ENCODE peak calls at places on chromosomes 5 and 9, in eight cellular contexts. E is ELR; S is AG20443; L is T1000; P is central memory CD4-positive, alpha-beta T cell; N is GM03348; C is activated CD4-positive, alpha-beta T cell treated with anti-CD3 and anti-CD28 coated beads for 4 hours; A is foreskin fibroblast. Q is an unnamed sample.

GRCh38 chr9:105319514-105319863 is 75.0 kb downstream of the SLC44A1 start:
- DNase-seq in E (no peak), S (no peak), L (no peak), P (no peak), N (no peak), C (no peak), A (no peak), Q (no peak)

GRCh38 chr9:114278881-114279570 is 43.9 kb upstream of the ORM1 start:
- DNase-seq in E (peak), S (no peak), L (peak), P (no peak), N (peak), C (no peak), A (peak), Q (peak)

GRCh38 chr5:159417170-159417569 is 86.9 kb upstream of the IL12B start:
- DNase-seq in E (no peak), S (no peak), L (no peak), P (no peak), N (no peak), C (no peak), A (no peak), Q (no peak)

GRCh38 chr5:112594060-112594850 is 143.4 kb upstream of the APC start:
- DNase-seq in E (no peak), S (peak), L (no peak), P (no peak), N (peak), C (no peak), A (peak), Q (no peak)

GRCh38 chr9:138020795-138021182 is 143.2 kb downstream of the CACNA1B start:
- DNase-seq in E (no peak), S (no peak), L (no peak), P (no peak), N (peak), C (no peak), A (no peak), Q (no peak)

GRCh38 chr5:123545506-123545905 is 33.5 kb downstream of the CSNK1G3 start:
- DNase-seq in E (peak), S (peak), L (no peak), P (peak), N (peak), C (no peak), A (peak), Q (no peak)

GRCh38 chr9:128275198-128276007 is at the start of gene GOLGA2:
- DNase-seq in E (peak), S (peak), L (peak), P (no peak), N (peak), C (no peak), A (peak), Q (peak)

GRCh38 chr9:86073839-86074238 is 25.5 kb downstream of the GOLM1 start:
- DNase-seq in E (no peak), S (no peak), L (no peak), P (no peak), N (no peak), C (no peak), A (no peak), Q (no peak)

GRCh38 chr9:129497064-129497836 is 123.7 kb downstream of the C9orf50 start:
- DNase-seq in E (no peak), S (peak), L (no peak), P (no peak), N (peak), C (no peak), A (peak), Q (peak)

GRCh38 chr9:20593131-20593530 is 29.2 kb downstream of the MLLT3 start:
- DNase-seq in E (peak), S (no peak), L (no peak), P (no peak), N (no peak), C (no peak), A (no peak), Q (no peak)

GRCh38 chr9:93575706-93576295 is 583 bp upstream of the PHF2 start:
- DNase-seq in E (peak), S (peak), L (peak), P (peak), N (peak), C (peak), A (peak), Q (peak)

Q was measured in SJSA1.